ENCODE peak calls at places on chromosomes 4 and X, in five cellular contexts. U, M, R, D and Q are unnamed samples.

GRCh38 chrX:99468993-99469392 is 941.1 kb downstream of the PCDH19 start:
- DNase-seq in U (no peak), M (no peak), R (no peak), D (no peak), Q (no peak)

GRCh38 chr4:77044458-77045124 is 31.2 kb downstream of the CCNI start:
- DNase-seq in U (peak), M (no peak), R (peak), D (no peak), Q (peak)

GRCh38 chr4:123628288-123628687 is 231.7 kb downstream of the SPRY1 start:
- DNase-seq in U (no peak), M (no peak), R (no peak), D (no peak), Q (no peak)

GRCh38 chr4:140702096-140702757 is 54.0 kb downstream of the TBC1D9 start:
- DNase-seq in U (no peak), M (no peak), R (no peak), D (no peak), Q (no peak)

GRCh38 chr4:139666735-139667266 is 1.2 kb downstream of the MGST2 start:
- DNase-seq in U (peak), M (no peak), R (no peak), D (peak), Q (peak)

GRCh38 chr4:5078015-5078414 is 26.7 kb downstream of the STK32B start:
- DNase-seq in U (no peak), M (no peak), R (no peak), D (no peak), Q (no peak)

GRCh38 chr4:76023381-76023780 is at the start of gene CXCL10:
- DNase-seq in U (no peak), M (no peak), R (no peak), D (no peak), Q (no peak)

GRCh38 chr4:108512615-108513505 is 107.5 kb upstream of the RPL34 start:
- DNase-seq in U (peak), M (peak), R (no peak), D (peak), Q (no peak)

GRCh38 chr4:8913858-8914460 is 42.3 kb upstream of the HMX1 start:
- DNase-seq in U (no peak), M (no peak), R (peak), D (no peak), Q (no peak)

GRCh38 chr4:120049732-120050494 is 16.7 kb downstream of the MAD2L1 start:
- DNase-seq in U (peak), M (peak), R (peak), D (peak), Q (peak)